ENCODE peak calls at places on chromosomes 12 and 14, in eight cellular contexts. One of them, this sample, is unnamed.

GRCh38 chr14:81565441-81566290 is 32.0 kb upstream of the SEL1L start:
- DNase-seq in upper lobe of left lung: no peak
- DNase-seq in tibial nerve: peak
- DNase-seq in heart left ventricle: no peak
- DNase-seq in stomach: no peak
- DNase-seq in A549: peak
- DNase-seq in transverse colon: no peak
- DNase-seq in HepG2: peak
- DNase-seq in this sample: no peak

GRCh38 chr12:54286042-54286931 is 5.8 kb downstream of the HNRNPA1 start:
- DNase-seq in transverse colon: no peak
- DNase-seq in heart left ventricle: no peak
- DNase-seq in stomach: no peak
- DNase-seq in tibial nerve: no peak
- DNase-seq in HepG2: no peak
- DNase-seq in A549: no peak
- DNase-seq in upper lobe of left lung: no peak
- DNase-seq in this sample: no peak

GRCh38 chr12:59040651-59041050 is 120.3 kb upstream of the LRIG3 start:
- DNase-seq in upper lobe of left lung: no peak
- DNase-seq in transverse colon: no peak
- DNase-seq in A549: peak
- DNase-seq in tibial nerve: no peak
- DNase-seq in heart left ventricle: no peak
- DNase-seq in stomach: no peak
- DNase-seq in HepG2: no peak
- DNase-seq in this sample: no peak

GRCh38 chr12:110861729-110862128 is 14.9 kb downstream of the CCDC63 start:
- DNase-seq in tibial nerve: no peak
- DNase-seq in heart left ventricle: no peak
- DNase-seq in upper lobe of left lung: no peak
- DNase-seq in HepG2: no peak
- DNase-seq in A549: no peak
- DNase-seq in stomach: no peak
- DNase-seq in transverse colon: no peak
- DNase-seq in this sample: no peak

GRCh38 chr12:29640589-29641345 is 143.0 kb downstream of the TMTC1 start:
- DNase-seq in A549: peak
- DNase-seq in HepG2: peak
- DNase-seq in tibial nerve: peak
- DNase-seq in heart left ventricle: peak
- DNase-seq in transverse colon: no peak
- DNase-seq in upper lobe of left lung: no peak
- DNase-seq in stomach: no peak
- DNase-seq in this sample: no peak

GRCh38 chr14:104266643-104267575 is 128.5 kb downstream of the KIF26A start:
- DNase-seq in transverse colon: no peak
- DNase-seq in HepG2: no peak
- DNase-seq in heart left ventricle: peak
- DNase-seq in upper lobe of left lung: peak
- DNase-seq in stomach: peak
- DNase-seq in A549: no peak
- DNase-seq in tibial nerve: no peak
- DNase-seq in this sample: no peak

GRCh38 chr14:96783306-96784224 is 13.6 kb upstream of the VRK1 start:
- DNase-seq in stomach: no peak
- DNase-seq in heart left ventricle: no peak
- DNase-seq in transverse colon: no peak
- DNase-seq in A549: no peak
- DNase-seq in upper lobe of left lung: peak
- DNase-seq in tibial nerve: no peak
- DNase-seq in HepG2: no peak
- DNase-seq in this sample: no peak

GRCh38 chr12:116498471-116498870 is 60.7 kb upstream of the MAP1LC3B2 start:
- DNase-seq in A549: no peak
- DNase-seq in heart left ventricle: no peak
- DNase-seq in tibial nerve: no peak
- DNase-seq in HepG2: no peak
- DNase-seq in upper lobe of left lung: no peak
- DNase-seq in transverse colon: no peak
- DNase-seq in stomach: no peak
- DNase-seq in this sample: no peak

GRCh38 chr12:113647048-113647447 is 175.4 kb upstream of the LHX5 start:
- DNase-seq in upper lobe of left lung: no peak
- DNase-seq in transverse colon: no peak
- DNase-seq in heart left ventricle: no peak
- DNase-seq in tibial nerve: no peak
- DNase-seq in HepG2: peak
- DNase-seq in stomach: no peak
- DNase-seq in A549: peak
- DNase-seq in this sample: no peak

GRCh38 chr12:53208877-53209463 is 1.9 kb upstream of the ITGB7 start:
- DNase-seq in HepG2: no peak
- DNase-seq in tibial nerve: no peak
- DNase-seq in stomach: no peak
- DNase-seq in transverse colon: no peak
- DNase-seq in A549: no peak
- DNase-seq in upper lobe of left lung: no peak
- DNase-seq in heart left ventricle: no peak
- DNase-seq in this sample: no peak

GRCh38 chr14:73027546-73027945 is 640 bp upstream of the ZFYVE1 start:
- DNase-seq in stomach: no peak
- DNase-seq in heart left ventricle: no peak
- DNase-seq in HepG2: no peak
- DNase-seq in transverse colon: no peak
- DNase-seq in tibial nerve: no peak
- DNase-seq in A549: no peak
- DNase-seq in upper lobe of left lung: no peak
- DNase-seq in this sample: no peak

GRCh38 chr12:132173135-132174014 is 29.1 kb downstream of the NOC4L start:
- DNase-seq in tibial nerve: no peak
- DNase-seq in A549: no peak
- DNase-seq in HepG2: no peak
- DNase-seq in transverse colon: no peak
- DNase-seq in heart left ventricle: no peak
- DNase-seq in upper lobe of left lung: no peak
- DNase-seq in stomach: no peak
- DNase-seq in this sample: no peak

GRCh38 chr14:49051328-49052060 is 534.7 kb downstream of the RPS29 start:
- DNase-seq in stomach: no peak
- DNase-seq in transverse colon: no peak
- DNase-seq in HepG2: no peak
- DNase-seq in tibial nerve: no peak
- DNase-seq in A549: no peak
- DNase-seq in heart left ventricle: no peak
- DNase-seq in upper lobe of left lung: no peak
- DNase-seq in this sample: no peak

GRCh38 chr14:104399432-104400155 is 180.0 kb upstream of the C14orf180 start:
- DNase-seq in upper lobe of left lung: no peak
- DNase-seq in heart left ventricle: no peak
- DNase-seq in transverse colon: no peak
- DNase-seq in HepG2: no peak
- DNase-seq in tibial nerve: no peak
- DNase-seq in A549: no peak
- DNase-seq in stomach: no peak
- DNase-seq in this sample: no peak

GRCh38 chr12:118102070-118102469 is 1.7 kb downstream of the VSIG10 start:
- DNase-seq in stomach: no peak
- DNase-seq in A549: peak
- DNase-seq in transverse colon: peak
- DNase-seq in tibial nerve: no peak
- DNase-seq in HepG2: peak
- DNase-seq in upper lobe of left lung: no peak
- DNase-seq in heart left ventricle: no peak
- DNase-seq in this sample: no peak

GRCh38 chr14:34592623-34593022 is 37.3 kb downstream of the SNX6 start:
- DNase-seq in upper lobe of left lung: no peak
- DNase-seq in HepG2: no peak
- DNase-seq in A549: no peak
- DNase-seq in stomach: no peak
- DNase-seq in transverse colon: no peak
- DNase-seq in tibial nerve: no peak
- DNase-seq in heart left ventricle: peak
- DNase-seq in this sample: peak

GRCh38 chr14:92207012-92207927 is 85.5 kb downstream of the CPSF2 start:
- DNase-seq in HepG2: no peak
- DNase-seq in upper lobe of left lung: no peak
- DNase-seq in tibial nerve: no peak
- DNase-seq in transverse colon: no peak
- DNase-seq in stomach: no peak
- DNase-seq in heart left ventricle: no peak
- DNase-seq in A549: no peak
- DNase-seq in this sample: no peak

GRCh38 chr14:49997991-49998390 is 105.1 kb downstream of the ARF6 start:
- DNase-seq in stomach: no peak
- DNase-seq in upper lobe of left lung: no peak
- DNase-seq in tibial nerve: no peak
- DNase-seq in HepG2: no peak
- DNase-seq in A549: no peak
- DNase-seq in heart left ventricle: no peak
- DNase-seq in transverse colon: no peak
- DNase-seq in this sample: no peak

GRCh38 chr14:74574706-74575105 is 37.3 kb downstream of the LTBP2 start:
- DNase-seq in heart left ventricle: no peak
- DNase-seq in A549: no peak
- DNase-seq in stomach: no peak
- DNase-seq in transverse colon: no peak
- DNase-seq in tibial nerve: no peak
- DNase-seq in HepG2: no peak
- DNase-seq in upper lobe of left lung: no peak
- DNase-seq in this sample: no peak

DNA sequence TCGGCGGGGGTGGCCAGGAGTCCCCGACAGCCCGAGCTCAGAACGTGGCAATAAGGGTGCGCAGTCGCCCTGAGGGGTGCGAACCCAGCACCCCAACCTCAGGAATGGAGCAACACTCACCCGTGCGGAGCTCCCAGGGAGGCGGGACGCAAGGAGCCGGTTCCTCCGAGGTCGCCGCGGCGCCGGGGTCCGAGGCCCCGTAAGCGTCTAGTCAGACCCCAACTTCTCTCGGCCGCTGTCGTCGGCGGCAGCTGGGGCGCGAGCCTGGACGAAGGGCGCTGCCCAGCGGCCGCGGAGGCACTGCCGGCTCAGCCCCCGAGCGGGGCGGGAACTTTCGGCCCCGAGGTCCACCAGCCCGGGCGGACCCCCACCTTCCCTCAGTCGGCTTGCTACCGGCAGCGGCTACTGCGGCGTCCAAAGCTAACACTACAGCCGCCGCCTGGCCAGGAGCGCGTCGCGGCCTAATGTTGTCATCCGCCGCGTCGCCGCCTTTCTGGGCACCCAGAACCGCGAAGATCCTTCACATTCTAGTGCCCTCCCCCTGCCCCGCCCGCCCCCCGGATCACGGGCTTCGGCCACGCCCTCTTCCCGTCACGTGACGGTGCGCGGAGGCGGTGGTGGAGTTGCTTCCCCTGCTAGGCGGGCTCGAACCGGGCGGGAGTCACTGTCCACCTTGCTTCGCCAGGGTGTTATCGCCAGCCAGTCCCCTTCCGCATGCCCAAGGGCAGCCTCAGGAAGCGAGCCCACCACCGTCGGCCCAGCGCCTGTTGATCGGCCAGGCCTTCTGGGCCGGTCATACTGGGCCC is at the start of gene OSBPL8:
- DNase-seq in heart left ventricle: peak
- DNase-seq in tibial nerve: peak
- DNase-seq in upper lobe of left lung: peak
- DNase-seq in stomach: peak
- DNase-seq in HepG2: peak
- DNase-seq in transverse colon: peak
- DNase-seq in A549: peak
- DNase-seq in this sample: peak
- TF ChIP-seq CTCF in heart left ventricle: peak
- TF ChIP-seq CTCF in tibial nerve: no peak
- TF ChIP-seq CTCF in upper lobe of left lung: peak
- TF ChIP-seq CTCF in stomach: peak
- TF ChIP-seq CTCF in HepG2: peak
- TF ChIP-seq CTCF in transverse colon: no peak
- TF ChIP-seq CTCF in A549: peak
- TF ChIP-seq CTCF in this sample: no peak

DNA sequence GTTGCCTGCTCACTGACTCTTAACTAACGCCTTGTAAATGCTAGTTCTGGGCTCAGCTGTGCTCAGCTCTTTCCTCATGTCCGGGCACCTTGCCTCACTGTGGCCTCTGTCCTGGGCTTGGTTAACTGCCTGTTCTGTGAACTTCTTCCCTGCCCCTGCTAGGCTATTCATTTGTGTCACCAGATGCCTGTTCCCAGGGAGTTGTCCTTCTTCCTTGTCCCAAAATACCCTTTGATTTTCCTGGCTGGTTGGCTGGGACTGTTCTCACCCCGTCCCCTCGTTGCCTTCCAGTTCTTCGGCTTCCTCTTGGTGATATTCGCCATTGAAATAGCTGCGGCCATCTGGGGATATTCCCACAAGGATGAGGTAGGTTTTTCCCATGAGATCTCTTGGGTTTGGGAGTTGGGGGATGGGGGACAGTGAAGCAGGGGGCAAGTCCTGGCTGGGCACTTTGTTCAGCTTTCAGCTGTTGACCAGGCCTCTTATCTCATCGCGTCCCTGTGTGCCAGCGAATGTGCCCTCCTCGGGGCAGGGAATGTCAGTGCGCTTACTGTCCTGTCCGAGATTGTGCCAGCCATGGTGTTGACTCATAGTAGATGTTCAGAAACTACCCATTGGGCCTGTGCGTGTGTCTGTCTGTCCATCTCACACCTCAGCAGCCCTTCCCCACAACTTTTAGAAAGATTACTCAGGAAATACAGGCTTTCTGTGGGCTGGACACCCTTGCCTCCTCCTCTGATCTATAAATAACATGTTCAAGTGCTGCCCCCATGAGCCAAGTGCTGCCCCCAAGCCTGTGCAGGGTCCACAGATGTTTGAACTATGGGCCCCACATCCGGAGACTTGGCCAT is 33.1 kb downstream of the CD9 start:
- DNase-seq in tibial nerve: no peak
- DNase-seq in upper lobe of left lung: no peak
- DNase-seq in stomach: no peak
- DNase-seq in transverse colon: peak
- DNase-seq in A549: no peak
- DNase-seq in heart left ventricle: peak
- DNase-seq in HepG2: no peak
- DNase-seq in this sample: no peak
- TF ChIP-seq POLR2A in tibial nerve: no peak
- TF ChIP-seq POLR2A in upper lobe of left lung: no peak
- TF ChIP-seq POLR2A in stomach: no peak
- TF ChIP-seq POLR2A in transverse colon: peak
- TF ChIP-seq POLR2A in A549: no peak
- TF ChIP-seq POLR2A in heart left ventricle: no peak
- TF ChIP-seq POLR2A in HepG2: no peak
- TF ChIP-seq POLR2A in this sample: no peak

GRCh38 chr12:85273411-85274075 is 6.5 kb upstream of the ALX1 start:
- DNase-seq in HepG2: no peak
- DNase-seq in tibial nerve: no peak
- DNase-seq in A549: no peak
- DNase-seq in heart left ventricle: no peak
- DNase-seq in stomach: no peak
- DNase-seq in transverse colon: no peak
- DNase-seq in upper lobe of left lung: no peak
- DNase-seq in this sample: peak
- H3K4me3 ChIP-seq in HepG2: no peak
- H3K4me3 ChIP-seq in tibial nerve: no peak
- H3K4me3 ChIP-seq in A549: no peak
- H3K4me3 ChIP-seq in heart left ventricle: no peak
- H3K4me3 ChIP-seq in stomach: no peak
- H3K4me3 ChIP-seq in transverse colon: no peak
- H3K4me3 ChIP-seq in upper lobe of left lung: no peak
- H3K4me3 ChIP-seq in this sample: no peak

GRCh38 chr12:82174936-82175335 is 183.3 kb downstream of the CCDC59 start:
- DNase-seq in HepG2: no peak
- DNase-seq in tibial nerve: no peak
- DNase-seq in A549: no peak
- DNase-seq in heart left ventricle: no peak
- DNase-seq in stomach: no peak
- DNase-seq in upper lobe of left lung: no peak
- DNase-seq in transverse colon: no peak
- DNase-seq in this sample: no peak
- TF ChIP-seq CTCF in HepG2: no peak
- TF ChIP-seq CTCF in tibial nerve: no peak
- TF ChIP-seq CTCF in A549: no peak
- TF ChIP-seq CTCF in heart left ventricle: no peak
- TF ChIP-seq CTCF in stomach: no peak
- TF ChIP-seq CTCF in upper lobe of left lung: no peak
- TF ChIP-seq CTCF in transverse colon: no peak
- TF ChIP-seq CTCF in this sample: no peak